ENCODE peak calls at places on chromosome 5, in four cellular contexts. One of them, this sample, is unnamed.

GRCh38 chr5:72441861-72442540 is 65.2 kb downstream of the ZNF366 start:
- DNase-seq in bronchial epithelial cell: peak
- DNase-seq in AG10803: peak
- DNase-seq in astrocyte of the spinal cord: peak
- DNase-seq in this sample: peak

GRCh38 chr5:137565450-137565849 is 66.3 kb upstream of the SPOCK1 start:
- DNase-seq in AG10803: peak
- DNase-seq in bronchial epithelial cell: no peak
- DNase-seq in astrocyte of the spinal cord: peak
- DNase-seq in this sample: peak

GRCh38 chr5:73799401-73799972 is 173.5 kb downstream of the ARHGEF28 start:
- DNase-seq in astrocyte of the spinal cord: no peak
- DNase-seq in AG10803: no peak
- DNase-seq in bronchial epithelial cell: peak
- DNase-seq in this sample: no peak

GRCh38 chr5:143215685-143216084 is 187.8 kb downstream of the NR3C1 start:
- DNase-seq in bronchial epithelial cell: no peak
- DNase-seq in AG10803: no peak
- DNase-seq in astrocyte of the spinal cord: no peak
- DNase-seq in this sample: no peak

GRCh38 chr5:16178745-16179372 is 732 bp downstream of the MARCHF11 start:
- DNase-seq in bronchial epithelial cell: peak
- DNase-seq in AG10803: peak
- DNase-seq in astrocyte of the spinal cord: peak
- DNase-seq in this sample: no peak

GRCh38 chr5:56585466-56585865 is 229.9 kb upstream of the MAP3K1 start:
- DNase-seq in bronchial epithelial cell: peak
- DNase-seq in AG10803: no peak
- DNase-seq in astrocyte of the spinal cord: no peak
- DNase-seq in this sample: no peak

GRCh38 chr5:73338201-73339126 is 110.1 kb downstream of the FOXD1 start:
- DNase-seq in AG10803: peak
- DNase-seq in astrocyte of the spinal cord: peak
- DNase-seq in bronchial epithelial cell: no peak
- DNase-seq in this sample: peak

GRCh38 chr5:180097163-180097894 is 25.8 kb upstream of the RNF130 start:
- DNase-seq in astrocyte of the spinal cord: no peak
- DNase-seq in AG10803: no peak
- DNase-seq in bronchial epithelial cell: no peak
- DNase-seq in this sample: no peak

GRCh38 chr5:27473300-27474053 is 435.1 kb upstream of the CDH9 start:
- DNase-seq in astrocyte of the spinal cord: no peak
- DNase-seq in bronchial epithelial cell: no peak
- DNase-seq in AG10803: no peak
- DNase-seq in this sample: no peak

GRCh38 chr5:103469288-103470065 is 93.1 kb downstream of the NUDT12 start:
- DNase-seq in bronchial epithelial cell: peak
- DNase-seq in AG10803: peak
- DNase-seq in astrocyte of the spinal cord: no peak
- DNase-seq in this sample: peak

GRCh38 chr5:34469971-34470370 is 186.2 kb upstream of the RAI14 start:
- DNase-seq in astrocyte of the spinal cord: no peak
- DNase-seq in AG10803: no peak
- DNase-seq in bronchial epithelial cell: no peak
- DNase-seq in this sample: no peak

GRCh38 chr5:58462623-58463230 is 2.8 kb upstream of the PLK2 start:
- DNase-seq in bronchial epithelial cell: peak
- DNase-seq in AG10803: peak
- DNase-seq in astrocyte of the spinal cord: peak
- DNase-seq in this sample: peak

GRCh38 chr5:93789173-93790070 is 48.0 kb upstream of the POU5F2 start:
- DNase-seq in astrocyte of the spinal cord: peak
- DNase-seq in AG10803: peak
- DNase-seq in bronchial epithelial cell: peak
- DNase-seq in this sample: peak

GRCh38 chr5:14908195-14908594 is 36.6 kb upstream of the ANKH start:
- DNase-seq in astrocyte of the spinal cord: no peak
- DNase-seq in AG10803: peak
- DNase-seq in bronchial epithelial cell: peak
- DNase-seq in this sample: no peak

GRCh38 chr5:96033116-96033515 is 71.5 kb upstream of the ELL2 start:
- DNase-seq in AG10803: no peak
- DNase-seq in astrocyte of the spinal cord: no peak
- DNase-seq in bronchial epithelial cell: no peak
- DNase-seq in this sample: no peak

GRCh38 chr5:87541033-87541432 is 128.3 kb upstream of the CCNH start:
- DNase-seq in AG10803: peak
- DNase-seq in astrocyte of the spinal cord: peak
- DNase-seq in bronchial epithelial cell: peak
- DNase-seq in this sample: peak

GRCh38 chr5:38825494-38825893 is 20.3 kb upstream of the OSMR start:
- DNase-seq in AG10803: peak
- DNase-seq in bronchial epithelial cell: peak
- DNase-seq in astrocyte of the spinal cord: peak
- DNase-seq in this sample: peak

GRCh38 chr5:135553688-135554462 is 18.1 kb upstream of the NEUROG1 start:
- DNase-seq in bronchial epithelial cell: peak
- DNase-seq in AG10803: peak
- DNase-seq in astrocyte of the spinal cord: no peak
- DNase-seq in this sample: peak

GRCh38 chr5:78675956-78676727 is 27.6 kb upstream of the LHFPL2 start:
- DNase-seq in AG10803: no peak
- DNase-seq in bronchial epithelial cell: no peak
- DNase-seq in astrocyte of the spinal cord: no peak
- DNase-seq in this sample: no peak

GRCh38 chr5:86968311-86968753 is 299.4 kb upstream of the RASA1 start:
- DNase-seq in AG10803: peak
- DNase-seq in bronchial epithelial cell: peak
- DNase-seq in astrocyte of the spinal cord: peak
- DNase-seq in this sample: peak

GRCh38 chr5:95846554-95847260 is 24.2 kb upstream of the GLRX start:
- DNase-seq in bronchial epithelial cell: peak
- DNase-seq in astrocyte of the spinal cord: peak
- DNase-seq in AG10803: peak
- DNase-seq in this sample: peak

GRCh38 chr5:33679791-33680190 is 212.0 kb downstream of the ADAMTS12 start:
- DNase-seq in astrocyte of the spinal cord: peak
- DNase-seq in bronchial epithelial cell: no peak
- DNase-seq in AG10803: peak
- DNase-seq in this sample: peak

GRCh38 chr5:16736158-16736994 is 119.6 kb upstream of the RETREG1 start:
- DNase-seq in astrocyte of the spinal cord: peak
- DNase-seq in AG10803: peak
- DNase-seq in bronchial epithelial cell: peak
- DNase-seq in this sample: peak

GRCh38 chr5:2101685-2102084 is 219.0 kb upstream of the IRX4 start:
- DNase-seq in bronchial epithelial cell: no peak
- DNase-seq in astrocyte of the spinal cord: no peak
- DNase-seq in AG10803: no peak
- DNase-seq in this sample: no peak

GRCh38 chr5:42912184-42912766 is 100.6 kb upstream of the SELENOP start:
- DNase-seq in bronchial epithelial cell: peak
- DNase-seq in AG10803: peak
- DNase-seq in astrocyte of the spinal cord: peak
- DNase-seq in this sample: peak

GRCh38 chr5:81609810-81610375 is 141.0 kb downstream of the SSBP2 start:
- DNase-seq in bronchial epithelial cell: no peak
- DNase-seq in astrocyte of the spinal cord: no peak
- DNase-seq in AG10803: no peak
- DNase-seq in this sample: no peak

GRCh38 chr5:179369530-179369884 is 24.2 kb upstream of the ADAMTS2 start:
- DNase-seq in bronchial epithelial cell: no peak
- DNase-seq in AG10803: no peak
- DNase-seq in astrocyte of the spinal cord: no peak
- DNase-seq in this sample: no peak

GRCh38 chr5:10103098-10103497 is 146.6 kb downstream of the ATPSCKMT start:
- DNase-seq in bronchial epithelial cell: no peak
- DNase-seq in AG10803: no peak
- DNase-seq in astrocyte of the spinal cord: no peak
- DNase-seq in this sample: no peak

GRCh38 chr5:91280942-91281269 is 102.2 kb downstream of the ARRDC3 start:
- DNase-seq in AG10803: no peak
- DNase-seq in astrocyte of the spinal cord: no peak
- DNase-seq in bronchial epithelial cell: no peak
- DNase-seq in this sample: no peak

GRCh38 chr5:87053134-87053533 is 214.5 kb upstream of the RASA1 start:
- DNase-seq in bronchial epithelial cell: no peak
- DNase-seq in astrocyte of the spinal cord: no peak
- DNase-seq in AG10803: no peak
- DNase-seq in this sample: no peak

GRCh38 chr5:102858808-102859207 is 103.7 kb downstream of the PAM start:
- DNase-seq in bronchial epithelial cell: peak
- DNase-seq in astrocyte of the spinal cord: peak
- DNase-seq in AG10803: peak
- DNase-seq in this sample: peak

GRCh38 chr5:120358949-120359348 is 105.2 kb upstream of the PRR16 start:
- DNase-seq in astrocyte of the spinal cord: no peak
- DNase-seq in bronchial epithelial cell: peak
- DNase-seq in AG10803: no peak
- DNase-seq in this sample: no peak

GRCh38 chr5:73447234-73448071 is 1.1 kb downstream of the FOXD1 start:
- DNase-seq in bronchial epithelial cell: peak
- DNase-seq in AG10803: peak
- DNase-seq in astrocyte of the spinal cord: peak
- DNase-seq in this sample: peak

GRCh38 chr5:144187699-144188294 is 17.1 kb downstream of the KCTD16 start:
- DNase-seq in bronchial epithelial cell: peak
- DNase-seq in AG10803: peak
- DNase-seq in astrocyte of the spinal cord: peak
- DNase-seq in this sample: peak

GRCh38 chr5:1658665-1659064 is 134.9 kb upstream of the LPCAT1 start:
- DNase-seq in bronchial epithelial cell: no peak
- DNase-seq in astrocyte of the spinal cord: no peak
- DNase-seq in AG10803: no peak
- DNase-seq in this sample: no peak

GRCh38 chr5:2163457-2163856 is 280.7 kb upstream of the IRX4 start:
- DNase-seq in AG10803: no peak
- DNase-seq in astrocyte of the spinal cord: no peak
- DNase-seq in bronchial epithelial cell: no peak
- DNase-seq in this sample: no peak

GRCh38 chr5:131104169-131104775 is 60.8 kb downstream of the HINT1 start:
- DNase-seq in bronchial epithelial cell: peak
- DNase-seq in astrocyte of the spinal cord: no peak
- DNase-seq in AG10803: no peak
- DNase-seq in this sample: no peak

GRCh38 chr5:52778784-52779183 is 8.9 kb upstream of the ITGA1 start:
- DNase-seq in bronchial epithelial cell: no peak
- DNase-seq in astrocyte of the spinal cord: no peak
- DNase-seq in AG10803: no peak
- DNase-seq in this sample: no peak

GRCh38 chr5:95086932-95087818 is 197.7 kb downstream of the MCTP1 start:
- DNase-seq in astrocyte of the spinal cord: no peak
- DNase-seq in bronchial epithelial cell: no peak
- DNase-seq in AG10803: no peak
- DNase-seq in this sample: no peak

DNA sequence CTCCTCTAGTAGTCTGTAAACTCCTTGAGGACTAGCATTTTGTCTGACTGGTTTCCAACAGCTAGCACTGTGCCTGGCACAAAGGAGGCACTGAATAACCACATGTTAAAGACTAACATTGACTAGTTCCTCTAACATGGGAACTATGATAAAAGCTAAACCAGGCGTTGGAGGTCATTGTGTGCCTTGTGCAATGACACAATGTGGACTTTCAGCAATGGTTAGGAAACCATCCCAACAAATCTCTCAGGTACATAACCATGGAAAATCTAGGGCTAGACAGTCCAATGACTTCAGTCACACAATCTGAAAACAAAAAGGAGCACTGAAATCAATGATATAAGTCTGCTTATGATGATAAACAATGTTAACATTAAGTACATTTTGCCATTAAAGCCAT is 200.6 kb downstream of the DCP2 start:
- DNase-seq in astrocyte of the spinal cord: no peak
- DNase-seq in AG10803: no peak
- DNase-seq in bronchial epithelial cell: no peak
- DNase-seq in this sample: no peak
- TF ChIP-seq CTCF in astrocyte of the spinal cord: no peak
- TF ChIP-seq CTCF in AG10803: no peak
- TF ChIP-seq CTCF in bronchial epithelial cell: no peak
- TF ChIP-seq CTCF in this sample: no peak

GRCh38 chr5:66174338-66174737 is 30.2 kb downstream of the SREK1 start:
- DNase-seq in AG10803: peak
- DNase-seq in astrocyte of the spinal cord: peak
- DNase-seq in bronchial epithelial cell: peak
- DNase-seq in this sample: peak
- TF ChIP-seq CTCF in AG10803: peak
- TF ChIP-seq CTCF in astrocyte of the spinal cord: peak
- TF ChIP-seq CTCF in bronchial epithelial cell: peak
- TF ChIP-seq CTCF in this sample: peak

GRCh38 chr5:109959652-109960051 is 269.9 kb downstream of the MAN2A1 start:
- DNase-seq in astrocyte of the spinal cord: no peak
- DNase-seq in AG10803: no peak
- DNase-seq in bronchial epithelial cell: no peak
- DNase-seq in this sample: no peak
- TF ChIP-seq CTCF in astrocyte of the spinal cord: no peak
- TF ChIP-seq CTCF in AG10803: no peak
- TF ChIP-seq CTCF in bronchial epithelial cell: peak
- TF ChIP-seq CTCF in this sample: peak

GRCh38 chr5:150167908-150168307 is 1.3 kb downstream of the CDX1 start:
- DNase-seq in bronchial epithelial cell: no peak
- DNase-seq in astrocyte of the spinal cord: no peak
- DNase-seq in AG10803: no peak
- DNase-seq in this sample: no peak
- TF ChIP-seq CTCF in bronchial epithelial cell: peak
- TF ChIP-seq CTCF in astrocyte of the spinal cord: peak
- TF ChIP-seq CTCF in AG10803: no peak
- TF ChIP-seq CTCF in this sample: peak

DNA sequence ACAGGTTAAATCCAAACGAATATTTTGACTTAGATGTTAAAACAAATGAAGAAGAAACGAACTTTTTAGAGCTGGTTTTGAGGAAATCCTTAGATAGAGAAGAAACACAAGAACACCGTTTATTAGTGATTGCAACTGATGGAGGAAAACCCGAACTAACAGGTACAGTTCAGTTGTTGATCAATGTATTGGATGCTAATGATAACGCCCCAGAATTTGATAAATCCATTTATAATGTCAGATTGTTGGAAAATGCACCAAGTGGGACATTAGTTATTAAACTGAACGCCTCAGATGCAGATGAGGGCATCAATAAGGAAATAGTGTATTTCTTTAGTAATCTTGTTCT is 842 bp downstream of the PCDHA5 start:
- DNase-seq in AG10803: no peak
- DNase-seq in bronchial epithelial cell: no peak
- DNase-seq in astrocyte of the spinal cord: no peak
- DNase-seq in this sample: no peak
- TF ChIP-seq CTCF in AG10803: no peak
- TF ChIP-seq CTCF in bronchial epithelial cell: no peak
- TF ChIP-seq CTCF in astrocyte of the spinal cord: no peak
- TF ChIP-seq CTCF in this sample: peak